ENCODE peak calls at places on chromosome 18, in five cellular contexts. L, V, D, O and A are unnamed samples.

GRCh38 chr18:75247601-75248421 is 37.2 kb downstream of the TSHZ1 start:
- ATAC-seq in L (peak), V (peak), D (peak), O (peak), A (peak)

GRCh38 chr18:66621816-66622576 is 18.1 kb upstream of the CDH19 start:
- ATAC-seq in L (no peak), V (no peak), D (no peak), O (no peak), A (no peak)

GRCh38 chr18:11089931-11090715 is 59.2 kb downstream of the PIEZO2 start:
- ATAC-seq in L (no peak), V (no peak), D (no peak), O (no peak), A (no peak)

GRCh38 chr18:36349552-36349951 is 52.0 kb downstream of the FHOD3 start:
- ATAC-seq in L (no peak), V (no peak), D (no peak), O (no peak), A (no peak)

GRCh38 chr18:23573020-23573419 is 13.3 kb downstream of the NPC1 start:
- ATAC-seq in L (peak), V (no peak), D (no peak), O (no peak), A (no peak)

GRCh38 chr18:56652802-56653201 is 1.6 kb downstream of the WDR7 start:
- ATAC-seq in L (no peak), V (no peak), D (no peak), O (no peak), A (no peak)

GRCh38 chr18:48546411-48546810 is 7.6 kb downstream of the CTIF start:
- ATAC-seq in L (no peak), V (no peak), D (peak), O (peak), A (no peak)

GRCh38 chr18:67771271-67771670 is 254.8 kb upstream of the DSEL start:
- ATAC-seq in L (no peak), V (no peak), D (peak), O (peak), A (no peak)